ENCODE peak calls at places on chromosomes 12 and 14, in ten cellular contexts. F is neural progenitor cell; K is Caco-2; W is epithelial cell of esophagus; B is heart right ventricle; Q is uterus; Y is IMR-90; H is HepG2; M is CD8-positive, alpha-beta T cell; J is dorsolateral prefrontal cortex. R is an unnamed sample.

GRCh38 chr14:72894623-72895378 is 900 bp upstream of the DPF3 start:
- DNase-seq in J (no peak), F (peak; percentile 59), M (no peak), Q (no peak), W (peak; percentile 54), Y (no peak), B (peak; percentile 29), K (peak; percentile 21), H (no peak), R (no peak)

GRCh38 chr12:43210437-43211197 is 341.4 kb downstream of the ADAMTS20 start:
- DNase-seq in Q (peak; percentile 52), F (no peak), K (no peak), W (peak; percentile 21), H (no peak), Y (peak; percentile 67), J (no peak), M (no peak), B (peak; percentile 6), R (no peak)

GRCh38 chr14:87066221-87066817 is 926.7 kb downstream of the GALC start:
- DNase-seq in K (peak; percentile 5), H (peak; percentile 3), Y (peak; percentile 4), J (no peak), W (peak; percentile 45), Q (no peak), M (no peak), B (no peak), F (no peak), R (no peak)

GRCh38 chr12:77133566-77133965 is 68.2 kb upstream of the E2F7 start:
- DNase-seq in K (peak; percentile 62), Q (no peak), H (peak; percentile 4), M (no peak), W (peak; percentile 73), B (peak; percentile 27), F (peak; percentile 84), Y (peak; percentile 65), J (no peak), R (no peak)

GRCh38 chr12:53735556-53735955 is 8.3 kb upstream of the CALCOCO1 start:
- DNase-seq in Q (no peak), W (no peak), J (no peak), B (peak; percentile 37), F (no peak), K (no peak), H (no peak), Y (no peak), M (no peak), R (no peak)

GRCh38 chr14:96167224-96168148 is 37.2 kb upstream of the BDKRB2 start:
- DNase-seq in Y (peak; percentile 95), B (no peak), W (peak; percentile 87), H (no peak), J (no peak), K (peak; percentile 31), F (no peak), Q (no peak), M (no peak), R (no peak)

GRCh38 chr12:68873316-68873715 is 59.7 kb downstream of the CPM start:
- DNase-seq in Y (no peak), F (no peak), H (no peak), B (no peak), M (no peak), Q (no peak), W (no peak), K (no peak), J (no peak), R (no peak)

GRCh38 chr12:104886418-104887401 is 71.4 kb downstream of the SLC41A2 start:
- DNase-seq in W (peak; percentile 72), B (no peak), Q (no peak), K (no peak), H (no peak), Y (peak; percentile 90), J (no peak), M (no peak), F (no peak), R (no peak)

GRCh38 chr12:129152291-129153075 is 299.2 kb downstream of the GLT1D1 start:
- DNase-seq in M (no peak), Y (no peak), H (no peak), F (peak; percentile 20), Q (no peak), B (no peak), K (no peak), J (no peak), W (no peak), R (no peak)

GRCh38 chr12:46585854-46586621 is 213.5 kb upstream of the SLC38A2 start:
- DNase-seq in K (peak; percentile 73), H (peak; percentile 93), B (no peak), Q (no peak), F (peak; percentile 88), Y (peak; percentile 92), J (no peak), M (peak; percentile 38), W (peak; percentile 85), R (no peak)

DNA sequence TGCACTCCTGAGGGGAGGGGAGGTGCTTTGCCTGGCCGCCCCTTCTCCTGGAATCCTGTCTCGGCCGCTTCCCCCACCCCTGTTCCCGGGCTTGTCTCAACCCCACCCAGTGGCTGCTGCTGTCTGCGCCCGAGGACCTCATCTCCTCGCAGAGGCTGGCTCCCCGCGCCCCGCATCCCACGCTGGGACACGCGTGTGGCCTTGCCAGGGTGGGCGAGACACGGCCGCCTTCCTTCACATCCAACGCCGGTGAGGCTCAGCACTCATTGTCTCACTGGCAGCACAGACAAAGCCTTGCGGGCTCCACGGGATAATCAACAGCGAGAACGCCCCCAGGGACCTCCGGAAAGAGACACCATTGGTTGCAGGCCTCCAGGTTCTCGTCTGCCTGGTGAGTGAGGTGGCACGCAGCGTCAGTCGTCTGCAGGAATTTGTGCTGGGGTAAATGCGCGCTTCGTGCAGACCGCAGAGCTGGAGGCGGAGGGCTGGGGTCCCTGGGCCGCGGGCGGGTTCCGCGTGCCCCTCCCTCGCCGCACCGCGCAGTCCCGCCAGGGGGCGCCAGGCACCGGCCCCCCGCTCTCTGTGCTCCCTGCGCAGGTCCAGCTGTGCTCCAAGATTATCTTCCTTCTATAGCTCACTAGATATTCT is 26.8 kb downstream of the CCDC177 start:
- DNase-seq in K (no peak), Q (no peak), Y (no peak), F (peak; percentile 87), B (no peak), W (no peak), H (no peak), J (peak; percentile 70), M (no peak), R (peak; percentile 82)
- H3K4me3 ChIP-seq in K (no peak overlapping the region), Q (no peak overlapping the region), Y (no peak overlapping the region), F (peak overlapping the region; percentile 44), B (peak overlapping the region; percentile 18), W (no peak overlapping the region), H (no peak overlapping the region), J (peak overlapping the region; percentile 41), M (no peak overlapping the region), R (no peak overlapping the region)

GRCh38 chr14:104724407-104724980 is 465 bp downstream of the ADSS1 start:
- DNase-seq in Y (no peak), K (no peak), W (no peak), F (no peak), J (no peak), Q (peak; percentile 53), M (no peak), B (peak; percentile 77), H (no peak), R (no peak)

GRCh38 chr14:104723651-104724406 is at the start of gene ADSS1:
- DNase-seq in F (peak; percentile 84), B (peak; percentile 81), Y (no peak), M (peak; percentile 36), H (peak; percentile 24), W (peak; percentile 49), K (peak; percentile 76), Q (peak; percentile 46), J (peak; percentile 67), R (peak; percentile 94)

GRCh38 chr14:104721704-104722431 is 2.2 kb upstream of the ADSS1 start:
- DNase-seq in W (no peak), Y (peak; percentile 34), Q (no peak), J (no peak), F (no peak), K (no peak), M (no peak), H (no peak), B (peak; percentile 76), R (no peak)

GRCh38 chr14:104724981-104725771 is 1.1 kb downstream of the ADSS1 start:
- DNase-seq in Y (no peak), Q (no peak), K (no peak), F (peak; percentile 63), B (peak; percentile 65), W (no peak), M (no peak), H (peak; percentile 43), J (no peak), R (no peak)

DNA sequence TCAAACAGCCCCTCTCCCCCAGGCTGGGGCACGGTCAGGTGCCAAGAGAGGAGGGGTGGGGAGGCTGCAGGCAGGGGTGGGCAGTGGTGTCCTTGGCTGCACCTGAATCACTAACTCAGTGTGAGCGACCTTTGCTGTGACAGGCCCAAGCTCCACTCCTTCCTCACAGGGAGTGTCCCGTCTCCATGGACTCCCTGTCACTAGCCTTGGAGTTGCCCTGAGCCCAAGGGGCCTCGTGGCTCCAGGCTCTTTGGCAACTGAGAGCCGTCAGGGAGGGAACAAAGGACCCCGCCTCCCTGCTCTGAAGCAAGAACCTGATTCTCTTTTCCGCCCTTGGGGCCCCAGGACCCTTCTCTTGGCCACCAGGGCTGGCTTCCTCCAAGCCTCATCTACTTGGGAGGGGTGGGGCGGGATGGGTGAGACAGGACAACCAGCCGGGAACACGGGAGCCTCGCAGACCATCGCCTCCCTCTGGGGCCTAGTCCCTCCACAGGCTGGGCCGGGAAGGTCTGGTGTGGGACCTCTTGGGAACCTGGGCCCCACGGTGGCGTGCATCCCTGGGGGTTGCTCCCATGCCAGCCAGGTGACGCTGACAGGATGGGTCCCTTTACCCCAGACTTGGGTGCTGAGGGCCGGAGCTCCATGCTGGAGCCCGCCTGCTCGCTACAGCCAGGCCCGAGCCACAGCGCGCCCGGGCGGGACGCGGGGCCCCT is 935 bp upstream of the ADSS1 start:
- DNase-seq in H (no peak), M (no peak), K (no peak), B (no peak), W (no peak), Q (no peak), J (no peak), Y (no peak), F (no peak), R (no peak)
- H3K4me3 ChIP-seq in H (peak overlapping the region; percentile 90), M (peak overlapping the region; percentile 72), K (peak overlapping the region; percentile 75), B (peak overlapping the region; percentile 71), W (no peak overlapping the region), Q (peak overlapping the region; percentile 50), J (peak overlapping the region; percentile 62), Y (no peak overlapping the region), F (peak overlapping the region; percentile 86), R (peak overlapping the region; percentile 81)

DNA sequence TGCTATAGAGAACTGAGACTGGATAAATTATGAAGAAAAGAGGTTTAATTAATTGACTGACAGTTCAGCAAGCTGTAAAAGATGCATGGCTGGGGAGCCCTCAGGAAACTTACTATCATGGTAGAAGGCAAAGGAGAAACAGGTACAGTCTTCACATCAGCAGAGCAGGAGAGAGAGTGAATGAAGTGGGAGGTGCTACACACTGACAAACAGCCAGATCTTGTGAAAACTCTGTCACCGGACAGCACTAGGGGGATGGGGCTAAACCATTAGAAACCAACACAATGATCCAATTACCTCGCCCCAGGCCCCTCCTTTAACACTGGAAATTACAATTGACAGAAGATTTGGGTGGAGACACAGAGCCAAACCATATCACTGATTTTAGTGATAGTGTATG is 682.4 kb downstream of the SLC16A7 start:
- DNase-seq in K (no peak), W (no peak), F (peak; percentile 43), Y (no peak), H (no peak), M (no peak), J (no peak), B (no peak), Q (no peak), R (no peak)
- H3K4me3 ChIP-seq in K (no peak overlapping the region), W (no peak overlapping the region), F (no peak overlapping the region), Y (no peak overlapping the region), H (no peak overlapping the region), M (no peak overlapping the region), J (no peak overlapping the region), B (no peak overlapping the region), Q (no peak overlapping the region), R (no peak overlapping the region)

GRCh38 chr12:108724054-108724889 is 7.0 kb downstream of the CORO1C start:
- DNase-seq in B (no peak), J (no peak), H (no peak), W (peak; percentile 76), K (no peak), M (no peak), F (no peak), Y (peak; percentile 74), Q (no peak), R (no peak)
- H3K4me3 ChIP-seq in B (no peak overlapping the region), J (no peak overlapping the region), H (no peak overlapping the region), W (no peak overlapping the region), K (no peak overlapping the region), M (no peak overlapping the region), F (no peak overlapping the region), Y (no peak overlapping the region), Q (no peak overlapping the region), R (no peak overlapping the region)